ENCODE peak calls at places on chromosomes 4 and X, in seven cellular contexts. One of them, this sample, is unnamed.

GRCh38 chr4:143728171-143728570 is 27.7 kb upstream of the FREM3 start:
- DNase-seq in AG04449: peak
- DNase-seq in stimulated activated CD4-positive, alpha-beta T cell treated with anti-CD3 and anti-CD28 coated beads, Interleukin-2, amount 100 ng/mL, for 48 hours: no peak
- DNase-seq in NCI-H2171 treated with DMSO at 0.1 percent for 48 hours: no peak
- DNase-seq in cardiac fibroblast: peak
- DNase-seq in neural progenitor cell: no peak
- DNase-seq in MCF 10A: peak
- DNase-seq in this sample: no peak

GRCh38 chr4:110970642-110971041 is 347.8 kb upstream of the PITX2 start:
- DNase-seq in AG04449: no peak
- DNase-seq in stimulated activated CD4-positive, alpha-beta T cell treated with anti-CD3 and anti-CD28 coated beads, Interleukin-2, amount 100 ng/mL, for 48 hours: no peak
- DNase-seq in NCI-H2171 treated with DMSO at 0.1 percent for 48 hours: peak
- DNase-seq in cardiac fibroblast: peak
- DNase-seq in neural progenitor cell: peak
- DNase-seq in MCF 10A: peak
- DNase-seq in this sample: peak

GRCh38 chr4:76095568-76095967 is 21.1 kb downstream of the ART3 start:
- DNase-seq in AG04449: no peak
- DNase-seq in stimulated activated CD4-positive, alpha-beta T cell treated with anti-CD3 and anti-CD28 coated beads, Interleukin-2, amount 100 ng/mL, for 48 hours: no peak
- DNase-seq in NCI-H2171 treated with DMSO at 0.1 percent for 48 hours: no peak
- DNase-seq in cardiac fibroblast: no peak
- DNase-seq in neural progenitor cell: no peak
- DNase-seq in MCF 10A: peak
- DNase-seq in this sample: no peak

GRCh38 chr4:152038238-152038637 is 277.4 kb upstream of the GATB start:
- DNase-seq in AG04449: no peak
- DNase-seq in stimulated activated CD4-positive, alpha-beta T cell treated with anti-CD3 and anti-CD28 coated beads, Interleukin-2, amount 100 ng/mL, for 48 hours: no peak
- DNase-seq in NCI-H2171 treated with DMSO at 0.1 percent for 48 hours: no peak
- DNase-seq in cardiac fibroblast: peak
- DNase-seq in neural progenitor cell: no peak
- DNase-seq in MCF 10A: no peak
- DNase-seq in this sample: no peak

GRCh38 chr4:15963568-15963967 is 593 bp upstream of the FGFBP2 start:
- DNase-seq in AG04449: no peak
- DNase-seq in stimulated activated CD4-positive, alpha-beta T cell treated with anti-CD3 and anti-CD28 coated beads, Interleukin-2, amount 100 ng/mL, for 48 hours: no peak
- DNase-seq in NCI-H2171 treated with DMSO at 0.1 percent for 48 hours: no peak
- DNase-seq in cardiac fibroblast: no peak
- DNase-seq in neural progenitor cell: no peak
- DNase-seq in MCF 10A: no peak
- DNase-seq in this sample: no peak

GRCh38 chrX:107851215-107851614 is 25.5 kb downstream of the MID2 start:
- DNase-seq in AG04449: no peak
- DNase-seq in stimulated activated CD4-positive, alpha-beta T cell treated with anti-CD3 and anti-CD28 coated beads, Interleukin-2, amount 100 ng/mL, for 48 hours: no peak
- DNase-seq in NCI-H2171 treated with DMSO at 0.1 percent for 48 hours: no peak
- DNase-seq in cardiac fibroblast: peak
- DNase-seq in neural progenitor cell: no peak
- DNase-seq in MCF 10A: no peak
- DNase-seq in this sample: peak

GRCh38 chrX:14030248-14030592 is 528 bp upstream of the GEMIN8 start:
- DNase-seq in AG04449: no peak
- DNase-seq in stimulated activated CD4-positive, alpha-beta T cell treated with anti-CD3 and anti-CD28 coated beads, Interleukin-2, amount 100 ng/mL, for 48 hours: no peak
- DNase-seq in NCI-H2171 treated with DMSO at 0.1 percent for 48 hours: no peak
- DNase-seq in cardiac fibroblast: peak
- DNase-seq in neural progenitor cell: no peak
- DNase-seq in MCF 10A: peak
- DNase-seq in this sample: no peak

GRCh38 chrX:111869639-111870034 is 6.3 kb upstream of the TRPC5OS start:
- DNase-seq in AG04449: peak
- DNase-seq in stimulated activated CD4-positive, alpha-beta T cell treated with anti-CD3 and anti-CD28 coated beads, Interleukin-2, amount 100 ng/mL, for 48 hours: peak
- DNase-seq in NCI-H2171 treated with DMSO at 0.1 percent for 48 hours: peak
- DNase-seq in cardiac fibroblast: peak
- DNase-seq in neural progenitor cell: peak
- DNase-seq in MCF 10A: peak
- DNase-seq in this sample: peak

GRCh38 chrX:133983974-133984578 is 1.3 kb downstream of the GPC3 start:
- DNase-seq in AG04449: no peak
- DNase-seq in stimulated activated CD4-positive, alpha-beta T cell treated with anti-CD3 and anti-CD28 coated beads, Interleukin-2, amount 100 ng/mL, for 48 hours: no peak
- DNase-seq in NCI-H2171 treated with DMSO at 0.1 percent for 48 hours: no peak
- DNase-seq in cardiac fibroblast: no peak
- DNase-seq in neural progenitor cell: peak
- DNase-seq in MCF 10A: no peak
- DNase-seq in this sample: peak

GRCh38 chr4:1608821-1609500 is 75.2 kb downstream of the FAM53A start:
- DNase-seq in AG04449: no peak
- DNase-seq in stimulated activated CD4-positive, alpha-beta T cell treated with anti-CD3 and anti-CD28 coated beads, Interleukin-2, amount 100 ng/mL, for 48 hours: no peak
- DNase-seq in NCI-H2171 treated with DMSO at 0.1 percent for 48 hours: peak
- DNase-seq in cardiac fibroblast: no peak
- DNase-seq in neural progenitor cell: no peak
- DNase-seq in MCF 10A: no peak
- DNase-seq in this sample: no peak

GRCh38 chrX:81280148-81280547 is 78.2 kb downstream of the SH3BGRL start:
- DNase-seq in AG04449: no peak
- DNase-seq in stimulated activated CD4-positive, alpha-beta T cell treated with anti-CD3 and anti-CD28 coated beads, Interleukin-2, amount 100 ng/mL, for 48 hours: no peak
- DNase-seq in NCI-H2171 treated with DMSO at 0.1 percent for 48 hours: no peak
- DNase-seq in cardiac fibroblast: peak
- DNase-seq in neural progenitor cell: no peak
- DNase-seq in MCF 10A: no peak
- DNase-seq in this sample: peak

GRCh38 chr4:157706134-157706533 is 466.7 kb downstream of the GASK1B start:
- DNase-seq in AG04449: no peak
- DNase-seq in stimulated activated CD4-positive, alpha-beta T cell treated with anti-CD3 and anti-CD28 coated beads, Interleukin-2, amount 100 ng/mL, for 48 hours: no peak
- DNase-seq in NCI-H2171 treated with DMSO at 0.1 percent for 48 hours: no peak
- DNase-seq in cardiac fibroblast: no peak
- DNase-seq in neural progenitor cell: no peak
- DNase-seq in MCF 10A: no peak
- DNase-seq in this sample: no peak

GRCh38 chr4:8250167-8250566 is 19.4 kb upstream of the HTRA3 start:
- DNase-seq in AG04449: no peak
- DNase-seq in stimulated activated CD4-positive, alpha-beta T cell treated with anti-CD3 and anti-CD28 coated beads, Interleukin-2, amount 100 ng/mL, for 48 hours: no peak
- DNase-seq in NCI-H2171 treated with DMSO at 0.1 percent for 48 hours: no peak
- DNase-seq in cardiac fibroblast: no peak
- DNase-seq in neural progenitor cell: no peak
- DNase-seq in MCF 10A: no peak
- DNase-seq in this sample: no peak

GRCh38 chr4:185683896-185684295 is 128.1 kb downstream of the SORBS2 start:
- DNase-seq in AG04449: no peak
- DNase-seq in stimulated activated CD4-positive, alpha-beta T cell treated with anti-CD3 and anti-CD28 coated beads, Interleukin-2, amount 100 ng/mL, for 48 hours: no peak
- DNase-seq in NCI-H2171 treated with DMSO at 0.1 percent for 48 hours: no peak
- DNase-seq in cardiac fibroblast: no peak
- DNase-seq in neural progenitor cell: no peak
- DNase-seq in MCF 10A: no peak
- DNase-seq in this sample: no peak

GRCh38 chrX:54641530-54641929 is 111.5 kb downstream of the GNL3L start:
- DNase-seq in AG04449: no peak
- DNase-seq in stimulated activated CD4-positive, alpha-beta T cell treated with anti-CD3 and anti-CD28 coated beads, Interleukin-2, amount 100 ng/mL, for 48 hours: no peak
- DNase-seq in NCI-H2171 treated with DMSO at 0.1 percent for 48 hours: no peak
- DNase-seq in cardiac fibroblast: no peak
- DNase-seq in neural progenitor cell: no peak
- DNase-seq in MCF 10A: peak
- DNase-seq in this sample: no peak

GRCh38 chr4:7973545-7973981 is 33.9 kb upstream of the AFAP1 start:
- DNase-seq in AG04449: no peak
- DNase-seq in stimulated activated CD4-positive, alpha-beta T cell treated with anti-CD3 and anti-CD28 coated beads, Interleukin-2, amount 100 ng/mL, for 48 hours: no peak
- DNase-seq in NCI-H2171 treated with DMSO at 0.1 percent for 48 hours: no peak
- DNase-seq in cardiac fibroblast: peak
- DNase-seq in neural progenitor cell: no peak
- DNase-seq in MCF 10A: peak
- DNase-seq in this sample: no peak

GRCh38 chrX:19698125-19698524 is 182.8 kb upstream of the MAP3K15 start:
- DNase-seq in AG04449: no peak
- DNase-seq in stimulated activated CD4-positive, alpha-beta T cell treated with anti-CD3 and anti-CD28 coated beads, Interleukin-2, amount 100 ng/mL, for 48 hours: no peak
- DNase-seq in NCI-H2171 treated with DMSO at 0.1 percent for 48 hours: no peak
- DNase-seq in cardiac fibroblast: peak
- DNase-seq in neural progenitor cell: no peak
- DNase-seq in MCF 10A: peak
- DNase-seq in this sample: no peak

GRCh38 chr4:77151246-77151645 is 5.8 kb upstream of the CCNG2 start:
- DNase-seq in AG04449: no peak
- DNase-seq in stimulated activated CD4-positive, alpha-beta T cell treated with anti-CD3 and anti-CD28 coated beads, Interleukin-2, amount 100 ng/mL, for 48 hours: no peak
- DNase-seq in NCI-H2171 treated with DMSO at 0.1 percent for 48 hours: no peak
- DNase-seq in cardiac fibroblast: peak
- DNase-seq in neural progenitor cell: no peak
- DNase-seq in MCF 10A: no peak
- DNase-seq in this sample: no peak

GRCh38 chrX:39582091-39582490 is 515.7 kb downstream of the BCOR start:
- DNase-seq in AG04449: no peak
- DNase-seq in stimulated activated CD4-positive, alpha-beta T cell treated with anti-CD3 and anti-CD28 coated beads, Interleukin-2, amount 100 ng/mL, for 48 hours: no peak
- DNase-seq in NCI-H2171 treated with DMSO at 0.1 percent for 48 hours: no peak
- DNase-seq in cardiac fibroblast: peak
- DNase-seq in neural progenitor cell: no peak
- DNase-seq in MCF 10A: peak
- DNase-seq in this sample: no peak

GRCh38 chr4:164803702-164804101 is 49.8 kb downstream of the SMIM31 start:
- DNase-seq in AG04449: no peak
- DNase-seq in stimulated activated CD4-positive, alpha-beta T cell treated with anti-CD3 and anti-CD28 coated beads, Interleukin-2, amount 100 ng/mL, for 48 hours: no peak
- DNase-seq in NCI-H2171 treated with DMSO at 0.1 percent for 48 hours: no peak
- DNase-seq in cardiac fibroblast: no peak
- DNase-seq in neural progenitor cell: no peak
- DNase-seq in MCF 10A: no peak
- DNase-seq in this sample: no peak

GRCh38 chr4:7266525-7267292 is 74.4 kb downstream of the SORCS2 start:
- DNase-seq in AG04449: peak
- DNase-seq in stimulated activated CD4-positive, alpha-beta T cell treated with anti-CD3 and anti-CD28 coated beads, Interleukin-2, amount 100 ng/mL, for 48 hours: no peak
- DNase-seq in NCI-H2171 treated with DMSO at 0.1 percent for 48 hours: no peak
- DNase-seq in cardiac fibroblast: peak
- DNase-seq in neural progenitor cell: no peak
- DNase-seq in MCF 10A: peak
- DNase-seq in this sample: no peak

GRCh38 chr4:121077496-121077895 is 5.2 kb upstream of the NDNF start:
- DNase-seq in AG04449: no peak
- DNase-seq in stimulated activated CD4-positive, alpha-beta T cell treated with anti-CD3 and anti-CD28 coated beads, Interleukin-2, amount 100 ng/mL, for 48 hours: no peak
- DNase-seq in NCI-H2171 treated with DMSO at 0.1 percent for 48 hours: no peak
- DNase-seq in cardiac fibroblast: no peak
- DNase-seq in neural progenitor cell: no peak
- DNase-seq in MCF 10A: peak
- DNase-seq in this sample: no peak

GRCh38 chr4:53640576-53641459 is 49.5 kb upstream of the LNX1 start:
- DNase-seq in AG04449: no peak
- DNase-seq in stimulated activated CD4-positive, alpha-beta T cell treated with anti-CD3 and anti-CD28 coated beads, Interleukin-2, amount 100 ng/mL, for 48 hours: no peak
- DNase-seq in NCI-H2171 treated with DMSO at 0.1 percent for 48 hours: peak
- DNase-seq in cardiac fibroblast: no peak
- DNase-seq in neural progenitor cell: peak
- DNase-seq in MCF 10A: no peak
- DNase-seq in this sample: no peak

GRCh38 chr4:87117051-87117729 is 103.2 kb downstream of the KLHL8 start:
- DNase-seq in AG04449: no peak
- DNase-seq in stimulated activated CD4-positive, alpha-beta T cell treated with anti-CD3 and anti-CD28 coated beads, Interleukin-2, amount 100 ng/mL, for 48 hours: no peak
- DNase-seq in NCI-H2171 treated with DMSO at 0.1 percent for 48 hours: no peak
- DNase-seq in cardiac fibroblast: no peak
- DNase-seq in neural progenitor cell: peak
- DNase-seq in MCF 10A: no peak
- DNase-seq in this sample: no peak

GRCh38 chr4:6513678-6514077 is 41.3 kb upstream of the PPP2R2C start:
- DNase-seq in AG04449: no peak
- DNase-seq in stimulated activated CD4-positive, alpha-beta T cell treated with anti-CD3 and anti-CD28 coated beads, Interleukin-2, amount 100 ng/mL, for 48 hours: no peak
- DNase-seq in NCI-H2171 treated with DMSO at 0.1 percent for 48 hours: no peak
- DNase-seq in cardiac fibroblast: no peak
- DNase-seq in neural progenitor cell: no peak
- DNase-seq in MCF 10A: no peak
- DNase-seq in this sample: no peak

GRCh38 chr4:27692098-27692679 is 831.5 kb downstream of the STIM2 start:
- DNase-seq in AG04449: no peak
- DNase-seq in stimulated activated CD4-positive, alpha-beta T cell treated with anti-CD3 and anti-CD28 coated beads, Interleukin-2, amount 100 ng/mL, for 48 hours: no peak
- DNase-seq in NCI-H2171 treated with DMSO at 0.1 percent for 48 hours: peak
- DNase-seq in cardiac fibroblast: peak
- DNase-seq in neural progenitor cell: peak
- DNase-seq in MCF 10A: peak
- DNase-seq in this sample: peak

GRCh38 chrX:13164611-13165010 is 120.2 kb upstream of the FAM9C start:
- DNase-seq in AG04449: no peak
- DNase-seq in stimulated activated CD4-positive, alpha-beta T cell treated with anti-CD3 and anti-CD28 coated beads, Interleukin-2, amount 100 ng/mL, for 48 hours: no peak
- DNase-seq in NCI-H2171 treated with DMSO at 0.1 percent for 48 hours: no peak
- DNase-seq in cardiac fibroblast: no peak
- DNase-seq in neural progenitor cell: peak
- DNase-seq in MCF 10A: no peak
- DNase-seq in this sample: no peak

GRCh38 chr4:165384608-165385007 is 5.8 kb downstream of the CPE start:
- DNase-seq in AG04449: no peak
- DNase-seq in stimulated activated CD4-positive, alpha-beta T cell treated with anti-CD3 and anti-CD28 coated beads, Interleukin-2, amount 100 ng/mL, for 48 hours: no peak
- DNase-seq in NCI-H2171 treated with DMSO at 0.1 percent for 48 hours: peak
- DNase-seq in cardiac fibroblast: peak
- DNase-seq in neural progenitor cell: no peak
- DNase-seq in MCF 10A: no peak
- DNase-seq in this sample: no peak

GRCh38 chrX:150643271-150643670 is 49.9 kb upstream of the MTMR1 start:
- DNase-seq in AG04449: no peak
- DNase-seq in stimulated activated CD4-positive, alpha-beta T cell treated with anti-CD3 and anti-CD28 coated beads, Interleukin-2, amount 100 ng/mL, for 48 hours: no peak
- DNase-seq in NCI-H2171 treated with DMSO at 0.1 percent for 48 hours: no peak
- DNase-seq in cardiac fibroblast: peak
- DNase-seq in neural progenitor cell: no peak
- DNase-seq in MCF 10A: peak
- DNase-seq in this sample: no peak

GRCh38 chr4:8369426-8370105 is 71.0 kb downstream of the ACOX3 start:
- DNase-seq in AG04449: no peak
- DNase-seq in stimulated activated CD4-positive, alpha-beta T cell treated with anti-CD3 and anti-CD28 coated beads, Interleukin-2, amount 100 ng/mL, for 48 hours: no peak
- DNase-seq in NCI-H2171 treated with DMSO at 0.1 percent for 48 hours: no peak
- DNase-seq in cardiac fibroblast: no peak
- DNase-seq in neural progenitor cell: no peak
- DNase-seq in MCF 10A: no peak
- DNase-seq in this sample: no peak

GRCh38 chr4:87973283-87974169 is 2.0 kb upstream of the SPP1 start:
- DNase-seq in AG04449: peak
- DNase-seq in stimulated activated CD4-positive, alpha-beta T cell treated with anti-CD3 and anti-CD28 coated beads, Interleukin-2, amount 100 ng/mL, for 48 hours: peak
- DNase-seq in NCI-H2171 treated with DMSO at 0.1 percent for 48 hours: peak
- DNase-seq in cardiac fibroblast: peak
- DNase-seq in neural progenitor cell: peak
- DNase-seq in MCF 10A: peak
- DNase-seq in this sample: peak

GRCh38 chr4:87913871-87914270 is 61.6 kb upstream of the SPP1 start:
- DNase-seq in AG04449: no peak
- DNase-seq in stimulated activated CD4-positive, alpha-beta T cell treated with anti-CD3 and anti-CD28 coated beads, Interleukin-2, amount 100 ng/mL, for 48 hours: no peak
- DNase-seq in NCI-H2171 treated with DMSO at 0.1 percent for 48 hours: no peak
- DNase-seq in cardiac fibroblast: no peak
- DNase-seq in neural progenitor cell: no peak
- DNase-seq in MCF 10A: no peak
- DNase-seq in this sample: no peak

This sample was measured in HAP-1.